ENCODE peak calls at places on chromosomes 6 and 20, in four cellular contexts. F, M, I and Q are unnamed samples.

GRCh38 chr20:59992531-59992930 is 34.3 kb downstream of the CDH26 start:
- DNase-seq in I (no peak), F (no peak), M (peak; percentile 63), Q (no peak)

GRCh38 chr6:127343753-127344659 is 597 bp upstream of the ECHDC1 start:
- DNase-seq in I (peak; percentile 25), F (peak; percentile 54), M (no peak), Q (no peak)

GRCh38 chr20:22615425-22615824 is 31.1 kb upstream of the FOXA2 start:
- DNase-seq in F (no peak), I (no peak), M (no peak), Q (no peak)

GRCh38 chr6:145714731-145715130 is 20.6 kb downstream of the EPM2A start:
- DNase-seq in F (no peak), M (no peak), I (no peak), Q (no peak)

GRCh38 chr6:114827135-114827534 is 484.3 kb upstream of the HS3ST5 start:
- DNase-seq in I (no peak), F (no peak), M (no peak), Q (no peak)

GRCh38 chr6:24431045-24431451 is 28.3 kb downstream of the MRS2 start:
- DNase-seq in I (peak; percentile 65), F (peak; percentile 61), M (peak; percentile 45), Q (no peak)

GRCh38 chr20:48807586-48808381 is 20.0 kb downstream of the PREX1 start:
- DNase-seq in F (peak; percentile 81), M (no peak), I (no peak), Q (no peak)

GRCh38 chr6:48610846-48611245 is 499.8 kb upstream of the PTCHD4 start:
- DNase-seq in I (no peak), M (no peak), F (peak; percentile 20), Q (no peak)

GRCh38 chr6:128696651-128697391 is 176.4 kb upstream of the PTPRK start:
- DNase-seq in F (peak; percentile 19), M (no peak), I (no peak), Q (no peak)

GRCh38 chr6:50185006-50185405 is 135.3 kb upstream of the DEFB112 start:
- DNase-seq in F (no peak), I (peak; percentile 25), M (no peak), Q (no peak)

GRCh38 chr6:111517965-111518364 is 34.9 kb upstream of the REV3L start:
- DNase-seq in F (no peak), M (no peak), I (no peak), Q (no peak)

GRCh38 chr20:32179934-32180333 is 27.6 kb downstream of the PLAGL2 start:
- DNase-seq in F (no peak), M (no peak), I (no peak), Q (no peak)

GRCh38 chr20:59605691-59606364 is 1.5 kb downstream of the PHACTR3 start:
- DNase-seq in I (no peak), M (no peak), F (no peak), Q (no peak)

GRCh38 chr6:3471711-3472110 is 14.9 kb upstream of the SLC22A23 start:
- DNase-seq in F (peak; percentile 20), M (no peak), I (no peak), Q (no peak)

GRCh38 chr20:23122959-23123655 is 37.0 kb upstream of the CD93 start:
- DNase-seq in M (no peak), F (no peak), I (no peak), Q (no peak)

DNA sequence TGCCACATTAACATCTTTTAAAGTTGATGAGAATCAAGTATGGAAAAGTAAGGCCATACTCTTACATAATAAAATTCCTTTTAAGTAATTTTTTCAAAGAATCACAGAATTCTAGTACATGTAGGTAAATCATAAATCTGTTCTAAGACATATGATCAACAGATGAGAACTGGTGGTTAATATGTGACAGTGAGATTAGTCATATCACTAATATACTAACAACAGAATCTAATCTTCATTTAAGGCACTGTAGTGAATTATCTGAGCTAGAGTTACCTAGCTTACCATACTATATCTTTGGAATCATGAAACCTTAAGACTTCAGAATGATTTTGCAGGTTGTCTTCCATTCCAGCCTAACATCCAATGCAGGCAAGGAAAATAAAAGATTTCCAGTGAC is 11.6 kb downstream of the PLN start:
- DNase-seq in F (no peak), I (no peak), M (no peak), Q (no peak)
- TF ChIP-seq CTCF in F (no peak), I (no peak), M (no peak), Q (no peak)

GRCh38 chr6:32113386-32114352 is 4.5 kb upstream of the TNXB start:
- DNase-seq in F (peak; percentile 98), M (no peak), I (peak; percentile 80), Q (peak; percentile 40)
- TF ChIP-seq CTCF in F (peak; percentile 69), M (no peak), I (peak; percentile 65), Q (no peak)

GRCh38 chr20:3576363-3576762 is 86.8 kb downstream of the GFRA4 start:
- DNase-seq in M (no peak), I (no peak), F (no peak), Q (no peak)

GRCh38 chr20:3577366-3577765 is 85.8 kb downstream of the GFRA4 start:
- DNase-seq in I (no peak), F (no peak), M (no peak), Q (no peak)

GRCh38 chr20:3586111-3586510 is 77.1 kb downstream of the GFRA4 start:
- DNase-seq in F (no peak), M (no peak), I (no peak), Q (no peak)

GRCh38 chr20:3583765-3584164 is 79.4 kb downstream of the GFRA4 start:
- DNase-seq in F (no peak), I (no peak), M (no peak), Q (no peak)

GRCh38 chr20:3580412-3580811 is 82.8 kb downstream of the GFRA4 start:
- DNase-seq in F (no peak), I (no peak), M (no peak), Q (no peak)
- TF ChIP-seq CTCF in F (no peak), I (peak; percentile 49), M (no peak), Q (no peak)

DNA sequence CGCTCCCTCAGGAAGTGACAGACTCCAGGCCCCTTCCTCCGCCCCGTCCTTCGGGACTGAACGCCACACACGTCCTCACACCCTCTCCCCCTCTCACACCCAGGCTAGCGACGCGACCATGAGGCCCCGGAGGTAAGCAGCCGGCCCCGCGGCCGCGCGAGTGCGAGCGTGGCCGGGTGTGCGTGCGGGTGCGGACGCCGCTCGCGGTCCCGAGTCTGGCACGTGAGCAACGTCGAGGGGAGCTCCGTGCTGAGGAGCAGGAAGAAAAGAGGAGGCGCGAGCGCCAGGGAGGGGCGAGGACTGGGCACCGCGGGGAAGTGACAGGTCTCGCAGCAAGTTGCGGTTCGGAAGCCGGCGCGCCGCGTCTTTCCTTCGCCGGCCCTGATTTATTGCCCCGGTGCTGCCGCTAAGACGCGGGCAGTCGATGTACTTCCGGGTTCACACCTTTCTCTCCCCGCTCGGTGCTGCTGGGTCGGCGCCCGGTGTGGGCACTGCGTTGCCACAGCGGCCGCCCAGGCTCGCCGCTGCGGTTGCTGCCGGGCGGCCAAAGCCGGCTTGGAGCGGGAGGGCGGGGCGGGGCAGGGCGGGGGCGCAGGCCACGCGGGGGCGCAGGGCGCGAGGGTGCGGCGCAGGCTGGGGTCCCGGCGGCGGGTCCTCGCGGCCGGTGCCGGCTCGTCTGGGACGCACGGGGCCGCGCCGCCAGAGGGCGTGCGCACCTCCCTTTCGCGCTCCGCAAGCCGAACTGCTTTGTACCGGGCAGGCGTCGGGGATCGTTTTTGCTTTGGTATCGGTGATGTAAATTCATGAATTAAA is 15.8 kb upstream of the LIN28B start:
- DNase-seq in F (peak; percentile 53), M (no peak), I (peak; percentile 43), Q (peak; percentile 85)
- TF ChIP-seq CTCF in F (peak; percentile 58), M (no peak), I (peak; percentile 75), Q (peak; percentile 57)

GRCh38 chr20:7926767-7927166 is 13.5 kb downstream of the HAO1 start:
- DNase-seq in I (peak; percentile 23), M (no peak), F (peak; percentile 72), Q (no peak)
- TF ChIP-seq CTCF in I (peak; percentile 60), M (no peak), F (peak; percentile 69), Q (peak; percentile 44)

GRCh38 chr6:85404497-85405174 is 45.2 kb upstream of the NT5E start:
- DNase-seq in M (no peak), I (peak; percentile 82), F (peak; percentile 89), Q (no peak)
- TF ChIP-seq CTCF in M (no peak), I (no peak), F (no peak), Q (no peak)

DNA sequence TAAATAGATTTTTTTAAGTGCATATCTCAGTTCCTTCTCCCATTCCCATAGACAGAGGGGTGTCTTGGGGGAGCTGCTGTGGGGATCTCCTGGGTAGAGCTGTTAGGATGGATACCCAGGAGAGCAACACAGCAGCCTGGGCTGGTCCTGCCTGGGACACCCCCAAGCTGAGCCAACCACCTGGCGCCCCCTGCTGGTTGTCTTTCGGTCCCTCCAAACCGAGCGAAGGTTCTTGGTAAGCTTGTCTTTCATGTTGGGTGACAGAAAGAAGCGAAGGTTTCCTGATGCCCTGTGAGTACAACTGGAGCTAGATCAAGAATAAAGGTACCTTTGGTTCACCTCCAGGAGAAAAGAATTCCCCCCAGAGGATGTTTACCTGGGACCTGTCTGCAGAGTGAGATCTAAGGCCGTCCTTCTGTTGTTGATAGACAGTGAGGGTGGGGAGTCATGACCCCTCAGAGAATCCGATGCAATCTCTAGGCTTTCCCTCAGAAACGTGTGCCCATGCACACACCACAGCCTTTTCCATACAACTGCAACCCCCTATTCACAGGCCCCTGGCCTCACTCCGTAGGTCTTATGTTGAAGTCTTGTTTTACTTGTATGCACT is 50.8 kb downstream of the SNX9 start:
- DNase-seq in F (peak; percentile 81), M (peak; percentile 78), I (peak; percentile 64), Q (peak; percentile 78)
- TF ChIP-seq CTCF in F (peak; percentile 86), M (peak; percentile 73), I (peak; percentile 91), Q (peak; percentile 73)

GRCh38 chr20:35604444-35604750 is 11.2 kb upstream of the SPAG4 start:
- DNase-seq in I (peak; percentile 70), F (no peak), M (no peak), Q (no peak)
- TF ChIP-seq CTCF in I (peak; percentile 78), F (peak; percentile 36), M (no peak), Q (no peak)

DNA sequence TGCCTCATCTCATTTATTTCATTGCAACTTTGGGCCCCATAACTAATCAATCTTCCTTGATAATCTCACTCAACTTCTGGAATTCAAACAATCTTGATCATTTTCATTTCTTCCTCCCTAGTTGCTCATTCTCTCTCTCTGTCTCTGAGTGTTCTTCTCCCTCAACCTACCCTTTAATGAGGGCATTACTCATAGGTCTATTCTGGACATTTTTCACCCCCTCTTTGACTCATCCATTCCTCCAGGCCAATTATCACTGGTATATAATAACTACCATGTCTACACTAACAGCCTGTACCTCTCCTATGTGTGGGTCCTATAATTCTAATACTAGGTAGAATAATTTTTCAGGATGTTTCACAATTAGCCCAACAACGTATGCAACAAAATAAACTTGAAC is 78.8 kb downstream of the COL21A1 start:
- DNase-seq in I (no peak), M (no peak), F (no peak), Q (no peak)
- TF ChIP-seq CTCF in I (no peak), M (no peak), F (no peak), Q (no peak)

GRCh38 chr20:57715268-57715904 is 5.6 kb upstream of the PMEPA1 start:
- DNase-seq in M (no peak), I (no peak), F (no peak), Q (no peak)
- TF ChIP-seq CTCF in M (no peak), I (no peak), F (no peak), Q (no peak)